ENCODE peak calls at places on chromosome 14, in eight cellular contexts. G is PC-3, F is H1, T is left lung, N is lower lobe of right lung, J is GM23338, C is adrenal gland, L is neural progenitor cell. V is an unnamed sample. For H3K4me1, the result is how much of the 10 kb centered on the place peaks cover.

GRCh38 chr14:99426796-99427346 is 53.8 kb downstream of the SETD3 start:
- DNase-seq in G (no peak), F (no peak), T (no peak), N (no peak), J (no peak), C (no peak), L (no peak), V (no peak)

GRCh38 chr14:57066887-57067513 is 201.7 kb downstream of the EXOC5 start:
- DNase-seq in G (peak), F (peak), T (no peak), N (peak), J (peak), C (peak), L (peak), V (peak)

GRCh38 chr14:91331761-91332447 is 85.7 kb downstream of the CCDC88C start:
- DNase-seq in G (no peak), F (no peak), T (peak), N (peak), J (no peak), C (no peak), L (no peak), V (no peak)

GRCh38 chr14:105180598-105181528 is at the start of gene NUDT14:
- DNase-seq in G (peak), F (no peak), T (peak), N (peak), J (peak), C (peak), L (peak), V (no peak)

GRCh38 chr14:95431199-95432145 is 85.0 kb downstream of the SYNE3 start:
- DNase-seq in G (peak), F (no peak), T (no peak), N (no peak), J (peak), C (no peak), L (peak), V (no peak)

GRCh38 chr14:57512221-57512620 is 18.6 kb upstream of the CCDC198 start:
- DNase-seq in G (no peak), F (no peak), T (no peak), N (no peak), J (no peak), C (no peak), L (no peak), V (no peak)

GRCh38 chr14:38762845-38763244 is 340.2 kb downstream of the SEC23A start:
- DNase-seq in G (no peak), F (no peak), T (no peak), N (no peak), J (no peak), C (no peak), L (no peak), V (no peak)

GRCh38 chr14:75888933-75889332 is 92.9 kb downstream of the TGFB3 start:
- DNase-seq in G (no peak), F (no peak), T (no peak), N (no peak), J (no peak), C (no peak), L (no peak), V (no peak)

GRCh38 chr14:54676822-54677708 is 110.1 kb downstream of the SAMD4A start:
- DNase-seq in G (peak), F (peak), T (no peak), N (no peak), J (peak), C (peak), L (peak), V (peak)

GRCh38 chr14:39581474-39581873 is 149.2 kb upstream of the FBXO33 start:
- DNase-seq in G (peak), F (no peak), T (no peak), N (no peak), J (peak), C (no peak), L (no peak), V (no peak)

GRCh38 chr14:61444215-61444768 is 122.9 kb downstream of the PRKCH start:
- DNase-seq in G (no peak), F (no peak), T (peak), N (peak), J (no peak), C (no peak), L (no peak), V (no peak)

GRCh38 chr14:92316937-92317336 is 6.0 kb upstream of the SLC24A4 start:
- DNase-seq in G (peak), F (no peak), T (no peak), N (no peak), J (peak), C (no peak), L (no peak), V (peak)

GRCh38 chr14:58752782-58753181 is 115.0 kb downstream of the DACT1 start:
- DNase-seq in G (no peak), F (no peak), T (peak), N (peak), J (no peak), C (peak), L (no peak), V (no peak)

DNA sequence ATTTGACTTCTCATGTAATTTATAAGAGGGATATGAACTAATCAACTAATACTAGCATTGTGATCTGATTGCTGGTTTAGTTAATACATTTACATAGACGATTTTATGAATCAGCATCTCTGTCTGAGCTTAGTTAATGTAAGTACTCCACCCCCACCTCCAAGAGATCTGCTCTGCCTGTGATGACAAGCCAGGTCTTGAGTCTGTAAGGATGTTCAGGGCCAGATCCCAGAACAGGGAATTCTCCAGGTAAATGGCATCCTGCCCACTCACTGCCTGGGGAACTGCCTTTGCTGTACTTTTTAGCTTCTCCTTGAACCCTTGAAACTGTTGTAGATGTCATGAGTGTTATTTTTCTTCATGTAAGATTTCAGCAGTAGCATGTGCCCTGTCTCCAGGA is 289.8 kb downstream of the RGS6 start:
- DNase-seq in G (no peak), F (no peak), T (no peak), N (no peak), J (no peak), C (no peak), L (no peak), V (no peak)
- H3K27ac ChIP-seq in G (no peak), F (no peak), T (no peak), N (no peak), J (no peak), C (no peak), L (no peak), V (no peak)

GRCh38 chr14:89240414-89240813 is 176.6 kb downstream of the FOXN3 start:
- DNase-seq in G (peak), F (no peak), T (no peak), N (no peak), J (no peak), C (no peak), L (no peak), V (no peak)
- H3K4me1 ChIP-seq in G (under half), F (under half), T (under half), N (under half), J (half or more), C (under half), L (under half), V (under half)

DNA sequence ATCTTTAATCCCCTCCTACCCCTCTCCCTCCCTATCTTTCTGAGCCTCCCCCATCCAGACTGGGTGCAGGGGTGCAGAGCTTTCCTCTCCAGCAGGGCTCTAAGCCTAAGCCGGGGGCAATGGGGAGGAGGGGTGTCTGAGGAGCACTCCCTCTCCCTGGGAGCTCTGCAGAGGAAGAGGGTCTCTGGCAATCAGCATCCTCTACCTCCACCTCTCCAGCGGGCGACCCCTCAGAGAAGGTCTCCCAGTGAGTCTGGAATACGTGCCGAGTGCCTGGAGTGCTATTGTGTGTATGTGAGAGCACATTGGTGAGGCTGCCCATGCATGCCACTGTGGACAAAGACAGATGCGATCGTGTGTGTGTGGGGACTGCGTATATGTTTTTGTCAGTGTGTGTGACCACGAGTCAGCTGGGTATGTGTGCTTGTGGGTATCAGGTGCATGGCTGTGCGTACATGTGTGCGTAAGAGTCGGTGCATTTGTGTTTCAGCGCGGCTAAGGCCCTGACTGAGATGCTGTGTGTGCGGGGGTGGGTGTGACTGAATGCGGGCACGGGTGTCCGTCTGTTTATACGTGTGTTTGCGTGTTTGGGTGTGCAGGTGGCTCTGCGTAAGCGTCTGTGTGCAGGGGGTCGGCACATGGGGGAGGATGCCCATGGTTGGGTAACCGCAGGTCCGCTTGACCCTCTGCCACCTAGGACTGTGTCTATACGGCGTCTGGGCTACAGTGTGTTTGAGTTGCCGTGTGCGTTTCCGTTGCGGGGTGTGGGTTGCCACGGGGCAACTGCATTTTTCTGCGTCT is 905 bp upstream of the DLK1 start:
- DNase-seq in G (no peak), F (no peak), T (no peak), N (no peak), J (no peak), C (no peak), L (no peak), V (no peak)
- TF ChIP-seq CTCF in G (no peak), F (no peak), T (no peak), N (no peak), J (no peak), C (no peak), L (no peak), V (no peak)

DNA sequence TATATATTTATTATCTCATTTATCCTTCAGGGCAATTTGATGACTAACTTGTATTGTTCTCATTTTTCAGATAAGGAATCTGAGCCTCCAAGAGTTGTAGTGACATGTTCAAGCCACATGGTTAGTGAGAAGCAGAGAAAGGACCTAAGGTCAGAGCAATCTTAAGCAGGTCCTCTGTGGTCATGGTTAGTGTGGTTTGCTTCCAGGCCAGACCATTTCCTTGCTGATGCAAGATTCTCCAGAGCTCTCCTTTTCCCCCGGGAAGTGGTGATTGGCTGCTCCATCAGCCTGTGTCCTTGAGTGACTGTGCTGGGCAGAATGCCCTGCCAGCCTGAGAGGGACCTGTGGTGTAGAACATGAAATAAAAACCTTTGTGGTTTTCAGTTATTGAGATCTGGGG is 141.3 kb downstream of the KTN1 start:
- DNase-seq in G (peak), F (no peak), T (no peak), N (no peak), J (no peak), C (peak), L (no peak), V (peak)
- H3K27ac ChIP-seq in G (no peak), F (no peak), T (no peak), N (no peak), J (no peak), C (no peak), L (no peak), V (no peak)

DNA sequence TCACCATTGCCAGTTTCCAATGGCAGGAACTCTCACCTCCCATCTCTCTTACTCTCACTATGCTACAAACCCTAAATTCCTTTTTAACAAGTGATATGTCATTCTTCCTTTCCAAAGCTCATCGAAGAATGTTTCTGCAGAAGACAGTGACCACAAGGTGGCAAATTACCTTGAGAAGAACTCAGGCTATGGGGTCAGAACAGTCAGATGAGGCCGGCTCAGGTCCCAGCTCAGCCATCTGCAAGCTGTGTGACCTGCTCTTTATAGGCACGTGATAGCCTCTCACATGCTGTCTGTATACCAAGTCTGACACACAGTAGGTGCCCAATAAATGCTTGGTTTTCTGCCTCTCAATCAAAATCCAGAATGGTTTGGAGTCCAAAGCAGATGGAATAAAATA is 80.7 kb downstream of the FOXN3 start:
- DNase-seq in G (peak), F (no peak), T (no peak), N (no peak), J (peak), C (no peak), L (peak), V (no peak)
- H3K4me1 ChIP-seq in G (under half), F (under half), T (under half), N (under half), J (half or more), C (under half), L (half or more), V (under half)

DNA sequence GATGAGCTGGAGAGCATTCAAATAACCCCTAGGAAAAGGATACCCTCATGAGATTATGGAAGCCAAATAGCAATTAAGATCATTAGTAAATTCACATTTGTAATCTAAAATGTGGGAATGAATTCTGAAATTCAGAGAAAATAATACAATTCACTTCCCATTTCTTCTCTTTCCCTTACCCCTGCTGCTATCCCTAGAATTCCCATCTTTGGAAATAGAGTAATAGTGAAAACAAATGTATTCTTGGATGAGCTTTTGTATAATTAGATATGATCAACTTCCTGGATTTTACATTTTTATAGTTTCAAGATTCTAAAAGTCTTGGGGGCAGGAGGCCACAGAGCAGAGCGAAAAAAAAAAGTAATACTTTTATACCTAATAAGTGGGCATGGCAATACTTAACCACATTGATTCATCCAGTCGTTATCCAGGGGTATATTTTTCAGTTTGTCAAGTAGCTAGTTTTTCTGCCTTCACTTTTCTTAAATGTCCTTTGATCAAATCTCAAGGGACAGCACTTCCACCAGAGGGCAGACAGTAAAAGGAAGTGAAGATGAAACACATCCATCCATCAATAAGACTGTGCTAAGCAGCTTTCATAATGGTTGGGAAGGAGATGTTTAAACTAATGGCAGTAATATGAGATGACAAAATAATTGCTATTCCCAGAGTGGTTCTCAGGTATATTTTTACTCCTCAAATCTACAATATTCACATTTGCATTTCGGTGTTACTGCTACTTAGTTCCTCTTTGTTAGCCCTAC is 401.3 kb downstream of the DIO2 start:
- DNase-seq in G (peak), F (no peak), T (no peak), N (no peak), J (peak), C (no peak), L (peak), V (no peak)
- TF ChIP-seq CTCF in G (peak), F (peak), T (no peak), N (no peak), J (peak), C (no peak), L (peak), V (peak)

GRCh38 chr14:68173227-68173972 is 353.8 kb downstream of the RAD51B start:
- DNase-seq in G (no peak), F (no peak), T (no peak), N (no peak), J (no peak), C (no peak), L (no peak), V (no peak)
- H3K27ac ChIP-seq in G (peak), F (no peak), T (peak), N (no peak), J (no peak), C (no peak), L (no peak), V (no peak)